ENCODE peak calls at places on chromosomes 2 and 18, in six cellular contexts. Y is psoas muscle, S is HFF-Myc, C is fibroblast of lung, K is WERI-Rb-1, E is Panc1. D is an unnamed sample.

GRCh38 chr2:197997083-197997541 is 192.7 kb downstream of the PLCL1 start:
- DNase-seq in S (no peak), Y (no peak), E (no peak), K (no peak), C (no peak), D (no peak)

GRCh38 chr18:12599543-12599942 is 58.4 kb downstream of the SPIRE1 start:
- DNase-seq in E (no peak), Y (no peak), C (no peak), S (no peak), K (no peak), D (no peak)

GRCh38 chr2:155377178-155377780 is 678.8 kb downstream of the KCNJ3 start:
- DNase-seq in S (no peak), E (no peak), Y (no peak), C (peak; percentile 30), K (no peak), D (peak; percentile 50)

GRCh38 chr18:13359195-13359594 is 140.6 kb downstream of the LDLRAD4 start:
- DNase-seq in C (no peak), K (no peak), E (no peak), S (no peak), Y (no peak), D (no peak)

GRCh38 chr2:240602266-240603050 is 15.9 kb downstream of the CAPN10 start:
- DNase-seq in K (peak; percentile 5), C (no peak), E (no peak), S (no peak), Y (peak; percentile 56), D (no peak)

GRCh38 chr2:234134496-234134895 is 84.0 kb downstream of the SPP2 start:
- DNase-seq in K (no peak), Y (no peak), C (no peak), S (no peak), E (no peak), D (peak; percentile 30)

GRCh38 chr2:151774506-151774905 is 40.2 kb upstream of the NEB start:
- DNase-seq in S (peak; percentile 44), Y (no peak), K (no peak), C (peak; percentile 82), E (no peak), D (peak; percentile 87)

GRCh38 chr2:217510790-217511291 is 492.0 kb downstream of the TNS1 start:
- DNase-seq in E (peak; percentile 17), S (peak; percentile 73), Y (no peak), C (peak; percentile 81), K (peak; percentile 71), D (peak; percentile 90)

GRCh38 chr18:41126541-41127235 is 828.3 kb upstream of the PIK3C3 start:
- DNase-seq in K (no peak), E (no peak), Y (no peak), C (peak; percentile 91), S (no peak), D (peak; percentile 67)

GRCh38 chr2:239167766-239168444 is 232.9 kb downstream of the HDAC4 start:
- DNase-seq in Y (peak; percentile 65), S (no peak), K (no peak), E (no peak), C (no peak), D (no peak)

GRCh38 chr2:234377761-234378341 is 119.0 kb downstream of the ARL4C start:
- DNase-seq in E (no peak), S (peak; percentile 5), Y (no peak), K (no peak), C (peak; percentile 92), D (peak; percentile 89)

GRCh38 chr18:23437357-23438045 is 15.6 kb upstream of the RIOK3 start:
- DNase-seq in E (no peak), S (peak; percentile 25), K (peak; percentile 78), Y (peak; percentile 91), C (peak; percentile 69), D (peak; percentile 66)

GRCh38 chr2:39855856-39856255 is 76.8 kb upstream of the THUMPD2 start:
- DNase-seq in E (no peak), S (no peak), C (no peak), K (no peak), Y (no peak), D (no peak)

GRCh38 chr2:39851251-39851650 is 72.2 kb upstream of the THUMPD2 start:
- DNase-seq in C (peak; percentile 58), Y (no peak), E (no peak), S (no peak), K (no peak), D (no peak)

GRCh38 chr2:39849982-39850526 is 71.0 kb upstream of the THUMPD2 start:
- DNase-seq in C (no peak), S (no peak), E (no peak), Y (no peak), K (no peak), D (no peak)

GRCh38 chr2:39851691-39852110 is 72.6 kb upstream of the THUMPD2 start:
- DNase-seq in S (peak; percentile 82), E (no peak), C (peak; percentile 74), Y (no peak), K (no peak), D (peak; percentile 50)
- TF ChIP-seq CTCF in S (peak; percentile 35), E (peak; percentile 26), C (no peak), Y (no peak), K (peak; percentile 8), D (peak; percentile 24)

DNA sequence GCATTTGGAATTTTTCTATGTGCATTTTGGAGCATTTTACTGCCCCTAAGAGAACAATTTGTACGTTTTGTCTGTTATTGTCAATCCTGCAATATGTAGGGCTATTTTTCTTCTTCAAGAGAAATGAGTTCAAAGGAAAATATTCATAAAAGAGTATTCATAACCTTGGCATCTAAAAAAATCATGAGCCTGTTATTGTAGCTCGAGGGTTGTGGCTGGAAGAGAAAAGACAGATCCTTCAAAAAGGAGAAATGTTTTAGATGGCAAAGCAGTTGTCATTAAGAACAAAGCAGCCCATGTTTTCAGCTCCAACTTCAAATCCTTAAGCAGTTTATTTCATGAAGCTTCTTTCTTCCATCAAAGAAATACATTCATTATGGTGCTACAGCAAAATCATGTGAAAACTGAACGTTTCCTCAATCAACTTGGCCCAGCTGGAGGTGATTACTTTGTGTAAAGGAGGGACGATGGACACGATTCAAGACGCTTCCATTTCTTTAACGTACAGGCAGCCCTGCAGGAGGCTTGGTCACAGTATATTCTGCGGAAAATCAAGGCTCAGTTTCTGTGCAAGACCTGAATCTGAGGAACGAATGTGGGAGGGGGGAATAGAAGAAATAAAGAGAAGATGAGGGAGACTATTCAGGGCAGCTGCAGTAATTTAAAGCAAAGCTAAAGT is 31.4 kb downstream of the QPCT start:
- DNase-seq in S (no peak), C (no peak), Y (no peak), E (no peak), K (no peak), D (peak; percentile 34)
- H3K4me3 ChIP-seq in S (no peak overlapping the region), C (no peak overlapping the region), Y (peak overlapping the region; percentile 47), E (no peak overlapping the region), K (no peak overlapping the region), D (no peak overlapping the region)

GRCh38 chr18:70072678-70073077 is 125.0 kb upstream of the CD226 start:
- DNase-seq in S (no peak), E (no peak), K (no peak), C (peak; percentile 47), Y (no peak), D (peak; percentile 42)
- TF ChIP-seq CTCF in S (no peak), E (no peak), K (no peak), C (no peak), Y (no peak), D (peak; percentile 39)

DNA sequence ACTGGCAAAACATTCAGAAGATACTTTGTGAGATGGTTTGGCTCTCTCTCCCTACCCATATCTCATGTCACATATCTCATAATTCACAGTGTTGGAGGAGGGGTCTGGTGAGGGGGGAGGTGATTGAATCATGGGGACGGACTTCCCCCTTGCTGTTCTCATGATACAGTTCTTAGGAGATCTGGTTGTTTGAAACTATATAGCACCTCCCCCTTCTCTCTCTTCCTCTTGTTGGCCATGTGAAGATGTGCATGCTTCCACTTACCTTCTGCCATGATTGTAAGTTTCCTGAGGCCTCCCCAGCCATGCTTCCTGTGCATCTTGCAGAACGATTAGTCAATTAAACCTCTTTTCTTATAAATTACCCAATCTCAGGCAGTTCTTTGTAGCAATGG is 61.1 kb downstream of the HK2 start:
- DNase-seq in S (no peak), C (no peak), K (no peak), E (no peak), Y (no peak), D (no peak)
- H3K4me3 ChIP-seq in S (no peak overlapping the region), C (no peak overlapping the region), K (no peak overlapping the region), E (no peak overlapping the region), Y (no peak overlapping the region), D (no peak overlapping the region)

GRCh38 chr2:65382776-65383357 is 49.5 kb downstream of the SPRED2 start:
- DNase-seq in E (no peak), S (no peak), Y (peak; percentile 80), K (no peak), C (peak; percentile 100), D (peak; percentile 94)
- TF ChIP-seq CTCF in E (no peak), S (no peak), Y (no peak), K (no peak), C (no peak), D (no peak)